ENCODE peak calls at places on chromosomes 13 and 19, in six cellular contexts. Q is heart left ventricle; V is OCI-LY7; G is Caco-2; F is neural crest cell; C is CD8-positive, alpha-beta T cell. W is an unnamed sample.

GRCh38 chr13:28040977-28041376 is 52.5 kb upstream of the URAD start:
- DNase-seq in Q (no peak), V (no peak), G (no peak), F (no peak), C (no peak), W (no peak)

GRCh38 chr19:38210458-38210987 is 13.5 kb downstream of the DPF1 start:
- DNase-seq in Q (peak), V (no peak), G (no peak), F (peak), C (no peak), W (no peak)

GRCh38 chr19:55027472-55028337 is 10.4 kb downstream of the GP6 start:
- DNase-seq in Q (no peak), V (no peak), G (no peak), F (no peak), C (no peak), W (no peak)

GRCh38 chr19:29098863-29099481 is 114.0 kb downstream of the UQCRFS1 start:
- DNase-seq in Q (peak), V (no peak), G (no peak), F (no peak), C (no peak), W (peak)

GRCh38 chr13:64746845-64747244 is 2483.3 kb downstream of the PCDH9 start:
- DNase-seq in Q (no peak), V (no peak), G (no peak), F (no peak), C (no peak), W (no peak)

GRCh38 chr19:35362261-35363000 is 4.2 kb downstream of the FFAR3 start:
- DNase-seq in Q (no peak), V (no peak), G (no peak), F (no peak), C (peak), W (no peak)

GRCh38 chr13:109858319-109858718 is 71.9 kb upstream of the IRS2 start:
- DNase-seq in Q (no peak), V (no peak), G (no peak), F (no peak), C (no peak), W (peak)

GRCh38 chr13:110850006-110850405 is 64.9 kb downstream of the ANKRD10 start:
- DNase-seq in Q (no peak), V (no peak), G (no peak), F (no peak), C (no peak), W (no peak)

GRCh38 chr19:5131031-5131865 is 162.3 kb downstream of the KDM4B start:
- DNase-seq in Q (no peak), V (peak), G (no peak), F (no peak), C (peak), W (no peak)

DNA sequence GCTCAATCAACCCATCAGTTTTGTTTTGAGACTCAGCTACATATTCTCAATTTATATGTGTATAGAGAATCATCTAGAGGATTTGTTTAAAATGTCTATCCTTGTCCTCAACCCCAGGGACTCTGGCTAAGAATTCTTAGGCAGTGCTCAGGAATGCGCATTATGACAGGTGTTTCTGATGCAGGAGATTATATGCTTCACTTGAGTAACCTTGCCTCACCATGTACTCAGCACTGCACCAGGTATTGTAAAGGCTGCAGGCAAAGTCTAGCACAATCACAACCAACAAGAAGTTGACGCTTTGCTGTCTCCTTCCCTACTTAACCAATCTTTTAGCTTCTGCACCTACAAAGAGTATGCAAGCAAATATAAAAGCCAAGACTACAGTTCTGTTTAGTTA is 79.6 kb downstream of the LACC1 start:
- DNase-seq in Q (no peak), V (no peak), G (no peak), F (no peak), C (no peak), W (no peak)
- TF ChIP-seq CTCF in Q (no peak), V (no peak), G (no peak), F (no peak), C (no peak), W (no peak)

DNA sequence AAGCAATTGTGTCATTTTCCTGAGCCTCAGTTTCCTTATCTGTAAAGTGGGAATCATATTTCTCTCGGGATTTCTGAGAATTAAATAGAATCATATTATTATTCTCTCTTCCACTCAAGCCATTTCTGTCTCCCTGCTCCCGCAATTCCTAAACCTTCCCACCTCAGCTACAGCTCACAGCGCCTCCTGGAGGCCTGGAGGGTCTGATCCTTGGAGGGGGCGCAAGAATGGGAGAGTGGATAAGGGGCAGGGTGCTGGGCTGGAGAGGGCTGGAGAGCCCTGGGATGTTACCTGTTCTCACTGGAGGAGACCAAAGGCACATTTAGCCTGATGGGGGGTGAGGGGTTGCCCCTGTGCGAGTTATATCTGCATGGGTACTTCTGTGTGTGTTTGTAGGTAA is 31.1 kb upstream of the CYP2S1 start:
- DNase-seq in Q (no peak), V (no peak), G (peak), F (no peak), C (no peak), W (no peak)
- TF ChIP-seq CTCF in Q (no peak), V (peak), G (no peak), F (no peak), C (no peak), W (no peak)

GRCh38 chr19:49073514-49074378 is 1.2 kb upstream of the KCNA7 start:
- DNase-seq in Q (no peak), V (peak), G (peak), F (no peak), C (no peak), W (peak)
- TF ChIP-seq CTCF in Q (peak), V (peak), G (peak), F (peak), C (no peak), W (peak)

DNA sequence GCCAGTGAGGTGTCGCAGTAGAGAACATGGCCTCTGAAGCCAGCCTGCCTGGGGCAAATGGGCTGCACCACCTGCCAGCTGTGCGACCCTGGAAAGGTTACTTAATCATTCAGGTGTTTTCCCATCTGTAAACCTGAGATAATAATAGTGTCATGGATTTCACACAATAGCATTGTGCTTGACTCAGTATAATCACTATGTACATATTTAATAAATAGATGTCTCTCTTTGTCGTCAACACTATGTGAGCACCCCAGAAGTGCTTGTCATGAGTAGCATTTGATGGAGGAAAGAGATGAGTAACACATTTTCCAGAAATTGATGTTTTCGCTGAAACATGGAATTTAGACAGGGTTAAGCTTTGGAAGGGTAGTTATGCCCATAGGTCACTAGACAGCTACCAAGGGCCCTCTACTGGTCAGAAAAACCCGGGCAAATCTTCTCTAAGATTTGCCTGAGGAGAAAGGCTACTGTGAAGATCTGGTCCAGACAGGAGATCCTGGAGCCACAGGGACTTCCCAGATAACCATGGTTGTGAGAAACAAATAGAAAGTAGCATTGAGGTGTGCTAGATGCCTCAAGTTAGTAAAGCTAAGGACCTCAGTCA is 9.5 kb upstream of the MBNL2 start:
- DNase-seq in Q (no peak), V (peak), G (peak), F (no peak), C (no peak), W (no peak)
- TF ChIP-seq CTCF in Q (peak), V (peak), G (peak), F (peak), C (no peak), W (no peak)

GRCh38 chr13:34942732-34943674 is 933 bp downstream of the NBEA start:
- DNase-seq in Q (peak), V (peak), G (no peak), F (peak), C (peak), W (peak)

GRCh38 chr13:34941436-34941834 is 635 bp upstream of the NBEA start:
- DNase-seq in Q (no peak), V (peak), G (no peak), F (no peak), C (no peak), W (no peak)

GRCh38 chr13:34943675-34944634 is 1.9 kb downstream of the NBEA start:
- DNase-seq in Q (no peak), V (peak), G (no peak), F (no peak), C (no peak), W (no peak)

GRCh38 chr13:34939771-34940170 is 2.3 kb upstream of the NBEA start:
- DNase-seq in Q (no peak), V (no peak), G (no peak), F (no peak), C (no peak), W (no peak)

GRCh38 chr13:34941835-34942731 is at the start of gene NBEA:
- DNase-seq in Q (peak), V (peak), G (peak), F (peak), C (peak), W (peak)
- TF ChIP-seq CTCF in Q (peak), V (no peak), G (peak), F (peak), C (no peak), W (no peak)

DNA sequence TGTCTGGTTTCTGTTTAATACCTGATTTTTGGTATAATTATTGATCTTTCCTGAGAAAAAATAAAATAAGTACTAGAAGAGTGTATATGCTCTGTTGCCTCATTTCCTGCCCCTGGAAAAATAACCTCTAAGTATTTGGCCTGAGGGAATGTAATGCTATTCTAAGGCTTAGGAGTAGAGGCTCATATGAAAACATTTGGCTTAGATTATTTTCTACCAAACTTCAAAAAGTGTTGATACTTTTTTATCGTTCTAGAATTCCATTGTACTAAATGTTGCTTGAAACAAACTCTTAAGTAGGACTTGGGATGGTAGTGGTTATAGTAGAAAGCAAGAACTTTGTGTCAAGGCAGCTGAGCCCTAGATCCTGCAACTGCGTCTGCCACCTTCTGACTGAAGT is 57.8 kb downstream of the COG3 start:
- DNase-seq in Q (no peak), V (no peak), G (no peak), F (no peak), C (no peak), W (no peak)
- TF ChIP-seq CTCF in Q (no peak), V (no peak), G (no peak), F (no peak), C (no peak), W (no peak)

GRCh38 chr13:67258482-67258881 is 28.3 kb upstream of the PCDH9 start:
- DNase-seq in Q (no peak), V (no peak), G (peak), F (no peak), C (no peak), W (no peak)
- TF ChIP-seq CTCF in Q (no peak), V (no peak), G (no peak), F (no peak), C (no peak), W (no peak)

W was measured in Calu3.